ENCODE peak calls at places on chromosomes 11 and 22, in four cellular contexts. One of them, this sample, is unnamed.

GRCh38 chr22:49751968-49752597 is 75.6 kb downstream of the BRD1 start:
- DNase-seq in CD4-positive, alpha-beta T cell: no peak
- DNase-seq in WTC11: no peak
- DNase-seq in left ventricle myocardium inferior: peak; percentile 10
- DNase-seq in this sample: no peak

GRCh38 chr22:37470087-37470445 is 16.1 kb downstream of the MFNG start:
- DNase-seq in CD4-positive, alpha-beta T cell: no peak
- DNase-seq in left ventricle myocardium inferior: no peak
- DNase-seq in WTC11: no peak
- DNase-seq in this sample: no peak

GRCh38 chr11:120324932-120325810 is at the start of gene TLCD5:
- DNase-seq in left ventricle myocardium inferior: peak; percentile 70
- DNase-seq in WTC11: peak; percentile 88
- DNase-seq in CD4-positive, alpha-beta T cell: no peak
- DNase-seq in this sample: peak; percentile 75

GRCh38 chr11:45079075-45079444 is 67.4 kb upstream of the PRDM11 start:
- DNase-seq in WTC11: no peak
- DNase-seq in CD4-positive, alpha-beta T cell: no peak
- DNase-seq in left ventricle myocardium inferior: no peak
- DNase-seq in this sample: no peak

GRCh38 chr22:19852177-19852781 is 2.4 kb downstream of the GNB1L start:
- DNase-seq in WTC11: no peak
- DNase-seq in left ventricle myocardium inferior: no peak
- DNase-seq in CD4-positive, alpha-beta T cell: no peak
- DNase-seq in this sample: no peak

GRCh38 chr11:109940816-109941215 is 152.4 kb upstream of the ZC3H12C start:
- DNase-seq in CD4-positive, alpha-beta T cell: no peak
- DNase-seq in left ventricle myocardium inferior: no peak
- DNase-seq in WTC11: no peak
- DNase-seq in this sample: no peak

GRCh38 chr22:38041760-38042584 is 15.2 kb upstream of the PICK1 start:
- DNase-seq in WTC11: no peak
- DNase-seq in CD4-positive, alpha-beta T cell: no peak
- DNase-seq in left ventricle myocardium inferior: no peak
- DNase-seq in this sample: no peak

GRCh38 chr11:129611661-129612566 is 203.7 kb upstream of the TMEM45B start:
- DNase-seq in WTC11: no peak
- DNase-seq in left ventricle myocardium inferior: no peak
- DNase-seq in CD4-positive, alpha-beta T cell: no peak
- DNase-seq in this sample: no peak

DNA sequence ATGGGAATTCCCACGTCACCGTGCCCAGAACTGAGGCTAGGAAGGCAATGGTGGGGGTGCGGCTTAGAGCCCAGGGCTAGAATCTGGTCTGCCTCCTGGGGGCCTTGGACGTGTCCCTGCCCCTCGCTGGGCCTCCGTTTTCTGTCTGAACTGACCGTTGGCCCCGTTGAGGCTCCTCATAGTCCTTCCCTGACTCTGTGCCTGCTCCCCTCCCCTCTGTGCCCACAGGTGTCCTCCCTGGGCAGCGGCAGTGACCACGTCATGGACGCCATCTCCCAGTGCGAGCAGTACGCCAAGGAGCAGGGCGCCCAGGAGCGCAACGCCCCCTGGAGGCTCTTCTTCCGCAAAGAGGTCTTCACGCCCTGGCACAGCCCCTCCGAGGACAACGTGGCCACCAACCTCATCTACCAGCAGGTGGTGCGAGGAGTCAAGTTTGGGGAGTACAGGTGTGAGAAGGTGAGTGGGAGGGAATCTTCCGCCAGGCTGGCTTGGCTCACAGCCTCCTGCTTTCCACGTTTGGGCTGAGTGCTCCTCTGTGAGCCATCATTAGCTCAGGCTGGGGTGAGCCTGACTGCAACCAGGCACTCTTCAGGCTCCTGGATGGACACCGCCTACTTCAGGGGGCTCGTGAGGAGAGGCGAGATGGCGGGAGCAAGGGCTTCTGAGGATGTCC is 63.9 kb downstream of the MYO7A start:
- DNase-seq in WTC11: peak; percentile 94
- DNase-seq in CD4-positive, alpha-beta T cell: peak; percentile 12
- DNase-seq in left ventricle myocardium inferior: no peak
- DNase-seq in this sample: peak; percentile 68
- TF ChIP-seq CTCF in WTC11: peak; percentile 69
- TF ChIP-seq CTCF in CD4-positive, alpha-beta T cell: peak; percentile 42
- TF ChIP-seq CTCF in left ventricle myocardium inferior: peak; percentile 54
- TF ChIP-seq CTCF in this sample: peak; percentile 83

GRCh38 chr11:124837491-124837856 is 27.8 kb upstream of the ROBO3 start:
- DNase-seq in WTC11: no peak
- DNase-seq in CD4-positive, alpha-beta T cell: no peak
- DNase-seq in left ventricle myocardium inferior: no peak
- DNase-seq in this sample: peak; percentile 16
- TF ChIP-seq CTCF in WTC11: no peak
- TF ChIP-seq CTCF in CD4-positive, alpha-beta T cell: no peak
- TF ChIP-seq CTCF in left ventricle myocardium inferior: no peak
- TF ChIP-seq CTCF in this sample: no peak

DNA sequence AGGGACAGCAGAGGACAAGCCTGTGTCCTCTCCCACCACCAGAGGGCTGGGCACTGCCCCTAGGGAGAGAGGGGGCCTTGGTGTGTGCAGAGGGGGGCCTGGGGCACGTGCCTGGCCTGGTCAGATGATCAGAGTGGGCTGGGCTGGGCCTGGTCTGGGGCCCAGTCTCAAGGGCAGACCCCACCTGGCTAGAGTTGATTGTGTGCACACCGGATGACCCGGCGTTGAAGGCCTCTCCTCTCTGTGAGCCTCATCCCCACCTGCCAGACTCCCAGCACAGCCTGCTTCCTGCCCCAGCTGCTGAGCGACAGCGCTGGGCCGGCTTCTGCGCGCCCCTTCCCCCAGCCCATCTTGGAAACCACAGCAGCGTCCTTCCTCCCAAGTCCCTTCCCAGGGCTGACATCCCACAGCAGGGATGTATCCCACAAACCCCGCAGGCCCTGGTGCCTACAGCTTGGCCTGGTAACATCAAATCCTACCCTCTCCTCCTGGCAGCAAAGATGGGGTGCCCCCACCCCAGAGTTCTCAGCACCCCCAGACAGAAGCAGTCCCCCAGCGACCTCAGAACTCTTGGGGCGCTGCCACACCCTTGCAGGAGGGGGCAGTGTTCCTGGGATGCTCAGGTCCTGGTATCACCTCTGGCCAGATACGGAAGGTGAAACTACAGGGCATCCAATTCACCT is 11.1 kb upstream of the TSSC4 start:
- DNase-seq in left ventricle myocardium inferior: no peak
- DNase-seq in WTC11: no peak
- DNase-seq in CD4-positive, alpha-beta T cell: no peak
- DNase-seq in this sample: no peak
- TF ChIP-seq CTCF in left ventricle myocardium inferior: no peak
- TF ChIP-seq CTCF in WTC11: no peak
- TF ChIP-seq CTCF in CD4-positive, alpha-beta T cell: no peak
- TF ChIP-seq CTCF in this sample: peak; percentile 23

GRCh38 chr11:27718853-27719574 is 18.8 kb upstream of the BDNF start:
- DNase-seq in WTC11: peak; percentile 72
- DNase-seq in CD4-positive, alpha-beta T cell: no peak
- DNase-seq in left ventricle myocardium inferior: peak; percentile 22
- DNase-seq in this sample: peak; percentile 45
- TF ChIP-seq CTCF in WTC11: no peak
- TF ChIP-seq CTCF in CD4-positive, alpha-beta T cell: no peak
- TF ChIP-seq CTCF in left ventricle myocardium inferior: no peak
- TF ChIP-seq CTCF in this sample: no peak

GRCh38 chr11:116916052-116916451 is 78.6 kb upstream of the APOA1 start:
- DNase-seq in left ventricle myocardium inferior: no peak
- DNase-seq in WTC11: no peak
- DNase-seq in CD4-positive, alpha-beta T cell: no peak
- DNase-seq in this sample: no peak
- TF ChIP-seq CTCF in left ventricle myocardium inferior: no peak
- TF ChIP-seq CTCF in WTC11: no peak
- TF ChIP-seq CTCF in CD4-positive, alpha-beta T cell: no peak
- TF ChIP-seq CTCF in this sample: peak; percentile 23

GRCh38 chr11:67045314-67045713 is 11.3 kb upstream of the RHOD start:
- DNase-seq in left ventricle myocardium inferior: no peak
- DNase-seq in WTC11: no peak
- DNase-seq in CD4-positive, alpha-beta T cell: no peak
- DNase-seq in this sample: no peak
- TF ChIP-seq CTCF in left ventricle myocardium inferior: no peak
- TF ChIP-seq CTCF in WTC11: no peak
- TF ChIP-seq CTCF in CD4-positive, alpha-beta T cell: no peak
- TF ChIP-seq CTCF in this sample: no peak

DNA sequence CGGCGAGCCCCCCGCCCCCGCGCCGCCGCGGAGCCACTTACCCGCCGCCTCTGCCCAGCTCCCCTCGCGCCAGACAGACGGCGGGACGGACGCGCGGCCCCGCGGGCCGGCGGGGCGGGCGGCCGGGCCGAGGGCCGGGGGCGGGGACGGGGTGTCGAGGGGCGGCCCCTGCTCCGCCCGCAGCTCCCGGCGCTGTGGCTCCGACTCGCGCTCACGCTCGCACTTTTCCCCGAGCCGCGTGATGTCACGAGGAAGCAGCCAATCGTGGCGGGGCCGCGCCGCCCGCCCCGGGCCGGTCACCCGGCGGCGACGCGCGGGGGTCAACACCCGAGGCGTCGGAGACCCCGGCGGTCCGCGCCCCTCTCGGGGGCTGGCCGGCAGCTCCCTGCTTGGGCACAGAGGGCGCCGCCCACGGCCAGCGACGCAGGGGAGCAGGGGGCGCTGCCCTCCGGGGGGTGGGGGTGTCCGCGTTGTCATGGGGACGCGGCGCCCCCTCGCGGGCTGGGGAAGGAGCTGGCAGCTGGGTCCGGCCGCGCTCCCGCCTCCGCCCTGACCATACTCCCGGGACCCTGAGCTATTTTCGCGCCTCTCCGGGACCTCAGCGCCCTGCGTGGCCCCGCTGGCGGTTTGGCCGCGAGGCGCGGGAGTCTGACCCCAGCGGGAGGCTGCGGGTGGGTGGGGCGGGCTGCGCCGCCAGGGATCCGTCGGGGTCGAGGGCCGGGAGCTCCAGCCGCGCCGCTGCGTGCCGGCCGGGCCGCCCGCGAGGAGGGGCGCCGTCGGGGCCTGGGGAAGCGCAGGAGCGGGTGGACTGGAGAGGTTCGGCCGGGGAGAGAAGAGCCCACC is at the start of gene CHRM4:
- DNase-seq in left ventricle myocardium inferior: no peak
- DNase-seq in WTC11: peak; percentile 69
- DNase-seq in CD4-positive, alpha-beta T cell: no peak
- DNase-seq in this sample: peak; percentile 51
- TF ChIP-seq CTCF in left ventricle myocardium inferior: peak; percentile 33
- TF ChIP-seq CTCF in WTC11: peak; percentile 55
- TF ChIP-seq CTCF in CD4-positive, alpha-beta T cell: no peak
- TF ChIP-seq CTCF in this sample: peak; percentile 57

DNA sequence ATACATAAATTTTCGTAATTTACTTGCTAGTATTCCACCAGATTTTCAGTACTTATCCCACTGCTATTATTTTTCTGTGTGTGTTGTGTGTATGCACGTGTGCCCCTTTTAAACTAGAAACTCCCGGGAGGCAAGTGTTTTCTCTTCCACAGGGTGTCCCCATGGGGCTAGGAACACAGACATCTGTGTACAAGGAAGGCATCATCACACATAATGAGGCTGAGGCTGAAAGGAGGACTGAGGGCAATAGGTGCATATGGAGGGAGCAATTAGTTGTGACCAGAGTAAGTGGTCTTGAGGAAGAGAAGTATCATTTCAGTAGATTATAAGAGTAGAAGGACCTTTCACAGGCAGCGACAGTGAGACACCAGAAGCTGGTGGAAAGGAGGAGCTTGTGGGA is 2.1 kb upstream of the DPAGT1 start:
- DNase-seq in CD4-positive, alpha-beta T cell: no peak
- DNase-seq in left ventricle myocardium inferior: no peak
- DNase-seq in WTC11: no peak
- DNase-seq in this sample: no peak
- TF ChIP-seq CTCF in CD4-positive, alpha-beta T cell: no peak
- TF ChIP-seq CTCF in left ventricle myocardium inferior: no peak
- TF ChIP-seq CTCF in WTC11: no peak
- TF ChIP-seq CTCF in this sample: no peak